ENCODE peak calls at places on chromosomes 6 and 20, in six cellular contexts. U, Z, C, P, Q and I are unnamed samples.

GRCh38 chr6:3751019-3751729 is at the start of gene PXDC1:
- DNase-seq in U (no peak), Z (peak; percentile 20), C (no peak), P (no peak), Q (peak; percentile 39), I (peak; percentile 29)

GRCh38 chr20:17741220-17741619 is 41.5 kb downstream of the BANF2 start:
- DNase-seq in U (no peak), Z (no peak), C (no peak), P (no peak), Q (no peak), I (no peak)

GRCh38 chr6:56624046-56624727 is 18.5 kb downstream of the DST start:
- DNase-seq in U (no peak), Z (no peak), C (no peak), P (no peak), Q (no peak), I (no peak)

GRCh38 chr6:125810435-125810834 is 19.7 kb downstream of the NCOA7 start:
- DNase-seq in U (no peak), Z (no peak), C (no peak), P (no peak), Q (no peak), I (no peak)

GRCh38 chr6:12286381-12287132 is 3.6 kb upstream of the EDN1 start:
- DNase-seq in U (no peak), Z (no peak), C (no peak), P (no peak), Q (no peak), I (no peak)

GRCh38 chr6:149499066-149499465 is 14.3 kb upstream of the ZC3H12D start:
- DNase-seq in U (no peak), Z (peak; percentile 81), C (no peak), P (peak; percentile 54), Q (no peak), I (no peak)

GRCh38 chr20:58246346-58246745 is 17.9 kb upstream of the ANKRD60 start:
- DNase-seq in U (no peak), Z (peak; percentile 40), C (no peak), P (no peak), Q (no peak), I (no peak)

GRCh38 chr20:62122659-62123449 is 579 bp downstream of the LSM14B start:
- DNase-seq in U (no peak), Z (peak; percentile 64), C (no peak), P (peak; percentile 70), Q (peak; percentile 52), I (peak; percentile 52)

GRCh38 chr6:143400258-143401059 is 50.0 kb downstream of the ADAT2 start:
- DNase-seq in U (no peak), Z (no peak), C (no peak), P (no peak), Q (no peak), I (no peak)

GRCh38 chr6:110181131-110182027 is 1.2 kb downstream of the CDC40 start:
- DNase-seq in U (no peak), Z (no peak), C (no peak), P (no peak), Q (no peak), I (no peak)

GRCh38 chr20:7094438-7094997 is 327.0 kb downstream of the BMP2 start:
- DNase-seq in U (no peak), Z (peak; percentile 33), C (no peak), P (peak; percentile 62), Q (no peak), I (no peak)

GRCh38 chr6:132023490-132023889 is 72.3 kb upstream of the CCN2 start:
- DNase-seq in U (no peak), Z (no peak), C (no peak), P (no peak), Q (no peak), I (no peak)

GRCh38 chr20:57089701-57090144 is 176.7 kb downstream of the BMP7 start:
- DNase-seq in U (peak; percentile 26), Z (peak; percentile 60), C (peak; percentile 38), P (peak; percentile 87), Q (peak; percentile 64), I (peak; percentile 55)

GRCh38 chr20:41249371-41249770 is 68.2 kb downstream of the ZHX3 start:
- DNase-seq in U (no peak), Z (peak; percentile 88), C (no peak), P (peak; percentile 92), Q (no peak), I (no peak)

GRCh38 chr6:168851460-168852103 is 402.1 kb downstream of the THBS2 start:
- DNase-seq in U (no peak), Z (peak; percentile 54), C (no peak), P (no peak), Q (no peak), I (no peak)

GRCh38 chr6:5712349-5713215 is 294.1 kb downstream of the NRN1 start:
- DNase-seq in U (no peak), Z (no peak), C (no peak), P (no peak), Q (no peak), I (no peak)

GRCh38 chr6:44074383-44075136 is 52.7 kb downstream of the MRPL14 start:
- DNase-seq in U (peak; percentile 27), Z (peak; percentile 85), C (peak; percentile 52), P (no peak), Q (peak; percentile 67), I (peak; percentile 45)

GRCh38 chr6:54621285-54621684 is 225.3 kb upstream of the FAM83B start:
- DNase-seq in U (no peak), Z (no peak), C (no peak), P (peak; percentile 8), Q (no peak), I (no peak)

GRCh38 chr6:151058021-151058733 is 181.6 kb upstream of the AKAP12 start:
- DNase-seq in U (no peak), Z (no peak), C (no peak), P (no peak), Q (no peak), I (no peak)

GRCh38 chr6:3227363-3228045 is at the start of gene TUBB2B:
- DNase-seq in U (no peak), Z (no peak), C (no peak), P (no peak), Q (peak; percentile 13), I (no peak)